ENCODE peak calls at places on chromosomes 12 and 14, in eight cellular contexts. N is brain microvascular endothelial cell; B is neural progenitor cell; G is CD8-positive, alpha-beta T cell; M is colonic mucosa; S is lower lobe of right lung; A is testis; H is iPS DF 6.9. X is an unnamed sample.

GRCh38 chr14:49306152-49306751 is 279.9 kb downstream of the RPS29 start:
- DNase-seq in G (no peak), S (no peak), B (peak; percentile 47), H (peak; percentile 16), M (no peak), A (no peak), N (no peak), X (peak; percentile 51)

GRCh38 chr14:59389936-59390335 is 75.2 kb downstream of the GPR135 start:
- DNase-seq in B (no peak), S (no peak), G (no peak), N (no peak), H (no peak), M (no peak), A (no peak), X (no peak)

GRCh38 chr14:39827901-39828655 is 395.8 kb upstream of the FBXO33 start:
- DNase-seq in G (no peak), B (no peak), H (no peak), N (no peak), S (no peak), A (no peak), M (no peak), X (no peak)

GRCh38 chr14:74018029-74018703 is 922 bp downstream of the ENTPD5 start:
- DNase-seq in S (no peak), A (no peak), G (no peak), N (no peak), H (no peak), M (no peak), B (no peak), X (no peak)

GRCh38 chr14:72830786-72831583 is 62.9 kb downstream of the DPF3 start:
- DNase-seq in S (no peak), A (peak; percentile 87), M (peak; percentile 95), H (no peak), G (no peak), N (no peak), B (peak; percentile 53), X (peak; percentile 39)

GRCh38 chr14:91417134-91417982 is at the start of gene CCDC88C:
- DNase-seq in H (no peak), S (peak; percentile 85), A (peak; percentile 73), B (peak; percentile 93), G (peak; percentile 86), M (peak; percentile 80), N (no peak), X (peak; percentile 86)

GRCh38 chr14:35525695-35526094 is 8.3 kb upstream of the INSM2 start:
- DNase-seq in H (no peak), M (no peak), N (no peak), S (no peak), G (no peak), A (no peak), B (no peak), X (no peak)

GRCh38 chr14:35122696-35123387 is 490 bp downstream of the PRORP start:
- DNase-seq in M (no peak), A (no peak), N (peak; percentile 2), B (no peak), H (no peak), S (no peak), G (no peak), X (peak; percentile 62)

GRCh38 chr12:38116968-38117367 is 199.6 kb upstream of the ALG10B start:
- DNase-seq in S (no peak), M (no peak), B (no peak), A (no peak), G (no peak), H (no peak), N (no peak), X (no peak)

GRCh38 chr14:37874429-37875109 is 279.1 kb downstream of the TTC6 start:
- DNase-seq in G (peak; percentile 81), A (peak; percentile 89), M (peak; percentile 92), S (peak; percentile 86), H (peak; percentile 64), N (peak; percentile 68), B (peak; percentile 88), X (peak; percentile 87)

GRCh38 chr12:57347284-57347683 is 83.6 kb downstream of the R3HDM2 start:
- DNase-seq in G (no peak), N (no peak), S (no peak), B (no peak), A (no peak), M (no peak), H (no peak), X (no peak)
- H3K36me3 ChIP-seq in G (no peaks in the 10 kb centered on the region), N (no peaks in the 10 kb centered on the region), S (peaks cover 4% of the 10 kb centered on the region), B (no peaks in the 10 kb centered on the region), A (no peaks in the 10 kb centered on the region), M (no peaks in the 10 kb centered on the region), H (no peaks in the 10 kb centered on the region), X (no peaks in the 10 kb centered on the region)

GRCh38 chr14:71606575-71606974 is 325.7 kb upstream of the RGS6 start:
- DNase-seq in A (no peak), H (no peak), S (no peak), N (no peak), G (no peak), M (no peak), B (no peak), X (no peak)

GRCh38 chr14:71607056-71607455 is 325.2 kb upstream of the RGS6 start:
- DNase-seq in H (no peak), A (peak; percentile 28), S (no peak), G (no peak), B (no peak), N (no peak), M (no peak), X (no peak)

GRCh38 chr14:71602524-71602923 is 329.7 kb upstream of the RGS6 start:
- DNase-seq in H (no peak), G (no peak), S (no peak), A (no peak), B (no peak), N (no peak), M (no peak), X (no peak)

GRCh38 chr14:71604231-71604630 is 328.0 kb upstream of the RGS6 start:
- DNase-seq in G (no peak), N (no peak), A (no peak), M (no peak), H (no peak), S (no peak), B (no peak), X (no peak)

DNA sequence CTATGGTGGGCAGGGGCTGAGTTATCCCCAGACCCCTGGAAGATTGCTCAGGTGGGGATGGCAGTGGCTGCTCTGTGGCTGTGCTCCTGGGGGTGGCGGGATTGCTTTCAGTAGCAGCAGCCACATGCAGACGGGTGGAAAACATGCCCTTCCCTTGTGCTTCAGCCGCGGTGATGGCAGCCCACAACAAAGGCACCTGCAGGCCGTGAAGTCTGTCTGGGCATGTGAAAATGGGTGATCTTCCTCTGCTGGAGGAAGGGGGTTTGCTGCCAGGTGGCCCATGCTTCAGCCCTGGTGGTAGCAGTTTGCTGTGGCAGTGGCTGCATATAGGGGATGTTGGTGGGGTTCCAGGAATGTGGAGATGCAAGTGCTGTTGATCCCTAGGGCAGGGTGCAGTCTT is 326.2 kb upstream of the RGS6 start:
- DNase-seq in G (no peak), A (no peak), H (no peak), N (no peak), S (no peak), M (no peak), B (no peak), X (no peak)
- H3K36me3 ChIP-seq in G (no peaks in the 10 kb centered on the region), A (no peaks in the 10 kb centered on the region), H (no peaks in the 10 kb centered on the region), N (no peaks in the 10 kb centered on the region), S (no peaks in the 10 kb centered on the region), M (no peaks in the 10 kb centered on the region), B (no peaks in the 10 kb centered on the region), X (no peaks in the 10 kb centered on the region)

DNA sequence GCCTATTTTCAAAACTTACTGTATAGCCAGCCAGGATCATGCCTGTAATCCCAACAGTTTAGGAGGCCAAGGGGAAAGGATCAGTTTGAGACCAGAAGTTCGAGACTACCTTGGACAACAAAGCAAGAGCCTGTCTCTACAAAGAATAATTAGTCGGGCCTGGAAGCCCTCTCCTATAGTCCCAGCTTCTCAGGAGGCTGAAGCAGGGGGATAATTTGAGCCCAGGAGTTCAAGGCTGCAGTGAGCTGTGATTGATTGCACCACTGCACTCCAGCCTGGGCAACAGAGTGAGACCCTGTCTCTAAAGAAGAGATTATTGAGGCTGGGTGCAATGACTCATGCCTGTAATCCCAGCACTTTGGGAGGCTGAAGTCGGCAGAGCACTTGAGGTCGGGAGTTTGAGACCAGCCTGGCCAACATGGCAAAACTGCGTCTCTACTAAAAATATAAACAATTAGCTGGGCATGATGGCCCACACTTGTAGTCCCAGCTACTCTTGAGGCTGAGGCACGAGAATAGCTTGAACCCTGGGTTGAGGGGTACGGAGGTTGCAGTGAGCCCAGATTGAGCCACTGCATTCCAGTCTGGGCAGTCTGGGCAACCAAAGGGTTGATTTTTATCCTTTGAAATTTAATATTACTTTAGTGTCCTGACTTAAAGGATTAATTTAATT is 14.1 kb downstream of the EID3 start:
- DNase-seq in N (no peak), M (no peak), H (no peak), S (no peak), G (no peak), B (no peak), A (no peak), X (no peak)
- H3K36me3 ChIP-seq in N (peaks cover 76% of the 10 kb centered on the region), M (peaks cover 17% of the 10 kb centered on the region), H (peaks cover 21% of the 10 kb centered on the region), S (peaks cover 99% of the 10 kb centered on the region), G (peaks cover 15% of the 10 kb centered on the region), B (peaks cover 71% of the 10 kb centered on the region), A (no peaks in the 10 kb centered on the region), X (peaks cover 4% of the 10 kb centered on the region)

DNA sequence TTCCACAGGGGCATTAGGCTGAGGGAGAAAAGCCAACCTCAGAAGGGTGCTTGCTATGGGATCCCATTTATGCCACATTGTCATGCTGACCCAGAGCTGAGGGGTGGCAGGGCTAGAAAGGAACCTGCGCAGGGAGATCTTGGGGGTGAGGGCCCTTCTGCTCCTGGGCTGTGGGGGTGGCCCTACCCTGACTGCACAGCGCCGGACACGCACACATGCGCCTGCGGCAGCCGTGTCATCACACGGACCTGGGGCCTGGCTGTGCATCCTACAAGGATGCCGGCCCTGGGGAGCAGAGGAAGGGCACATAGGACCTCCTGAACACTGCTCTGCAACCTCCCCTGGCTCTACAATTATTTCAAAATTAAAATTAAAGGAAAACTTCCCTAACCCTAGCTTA is 6.9 kb downstream of the CDCA4 start:
- DNase-seq in A (no peak), G (no peak), S (no peak), H (no peak), N (no peak), M (no peak), B (no peak), X (no peak)
- H3K36me3 ChIP-seq in A (no peaks in the 10 kb centered on the region), G (peaks cover 22% of the 10 kb centered on the region), S (peaks cover 26% of the 10 kb centered on the region), H (peaks cover 24% of the 10 kb centered on the region), N (peaks cover 17% of the 10 kb centered on the region), M (peaks cover 8% of the 10 kb centered on the region), B (no peaks in the 10 kb centered on the region), X (no peaks in the 10 kb centered on the region)

GRCh38 chr12:130716918-130717306 is 813 bp upstream of the RIMBP2 start:
- DNase-seq in N (no peak), S (no peak), H (no peak), B (peak; percentile 54), A (no peak), G (no peak), M (no peak), X (no peak)
- H3K36me3 ChIP-seq in N (no peaks in the 10 kb centered on the region), S (no peaks in the 10 kb centered on the region), H (no peaks in the 10 kb centered on the region), B (no peaks in the 10 kb centered on the region), A (no peaks in the 10 kb centered on the region), G (no peaks in the 10 kb centered on the region), M (no peaks in the 10 kb centered on the region), X (no peaks in the 10 kb centered on the region)

GRCh38 chr14:81187832-81188522 is 32.8 kb downstream of the GTF2A1 start:
- DNase-seq in M (no peak), G (no peak), H (no peak), A (no peak), S (no peak), N (no peak), B (no peak), X (no peak)
- H3K36me3 ChIP-seq in M (no peaks in the 10 kb centered on the region), G (no peaks in the 10 kb centered on the region), H (peaks cover 4% of the 10 kb centered on the region), A (no peaks in the 10 kb centered on the region), S (peaks cover 64% of the 10 kb centered on the region), N (peaks cover 5% of the 10 kb centered on the region), B (peaks cover 59% of the 10 kb centered on the region), X (no peaks in the 10 kb centered on the region)

GRCh38 chr14:70339970-70340369 is 19.5 kb downstream of the COX16 start:
- DNase-seq in S (no peak), M (no peak), G (no peak), N (no peak), A (no peak), H (no peak), B (no peak), X (no peak)
- H3K36me3 ChIP-seq in S (no peaks in the 10 kb centered on the region), M (no peaks in the 10 kb centered on the region), G (peaks cover 10% of the 10 kb centered on the region), N (no peaks in the 10 kb centered on the region), A (no peaks in the 10 kb centered on the region), H (no peaks in the 10 kb centered on the region), B (peaks cover 3% of the 10 kb centered on the region), X (no peaks in the 10 kb centered on the region)

X was measured in hepatocyte.